ENCODE peak calls at places on chromosomes 3 and 15, in ten cellular contexts. D is RCC 7860; T is T-cell; F is stimulated activated CD4-positive, alpha-beta T cell treated with anti-CD3 and anti-CD28 coated beads, Interleukin-1b, Interleukin-23, amount 100 ng/mL, for 4 hours; E is anterior cingulate cortex; P is progenitor cell of endocrine pancreas; B is aorta; K is hepatocyte; H is activated naive CD4-positive, alpha-beta T cell treated with anti-CD3 and anti-CD28 coated beads, Interleukin-2, amount 50 U/mL, for 72 hours; W is kidney glomerular epithelial cell. U is an unnamed sample.

GRCh38 chr3:102536479-102536878 is 101.7 kb downstream of the ZPLD1 start:
- DNase-seq in D (peak; percentile 44), B (no peak), P (no peak), W (peak; percentile 50), E (peak; percentile 11), T (no peak), H (no peak), F (no peak), K (peak; percentile 45), U (peak; percentile 5)

GRCh38 chr3:127822166-127822835 is at the start of gene MGLL:
- DNase-seq in K (peak; percentile 60), F (no peak), P (no peak), T (no peak), D (peak; percentile 39), E (peak; percentile 59), B (peak; percentile 83), W (peak; percentile 79), H (no peak), U (no peak)

GRCh38 chr3:143267984-143268383 is 148.4 kb downstream of the CHST2 start:
- DNase-seq in W (peak; percentile 15), K (no peak), D (no peak), E (no peak), P (no peak), T (no peak), F (no peak), H (no peak), B (no peak), U (no peak)

GRCh38 chr15:74781673-74782595 is at the start of gene CSK:
- DNase-seq in T (peak; percentile 67), E (peak; percentile 65), F (peak; percentile 77), B (peak; percentile 92), P (peak; percentile 69), D (peak; percentile 23), K (peak; percentile 92), W (peak; percentile 15), H (peak; percentile 86), U (peak; percentile 85)

GRCh38 chr3:188219147-188219546 is 65.2 kb downstream of the LPP start:
- DNase-seq in K (no peak), D (no peak), T (no peak), P (no peak), E (no peak), H (no peak), W (no peak), F (no peak), B (no peak), U (no peak)

GRCh38 chr3:188431040-188431439 is 277.1 kb downstream of the LPP start:
- DNase-seq in K (no peak), B (no peak), W (no peak), D (no peak), H (no peak), F (no peak), P (no peak), E (no peak), T (no peak), U (no peak)

GRCh38 chr3:147411777-147412176 is 2.6 kb downstream of the ZIC1 start:
- DNase-seq in F (no peak), H (no peak), B (no peak), D (no peak), W (no peak), T (no peak), P (no peak), E (no peak), K (no peak), U (no peak)

GRCh38 chr3:99866167-99866810 is 48.6 kb downstream of the CMSS1 start:
- DNase-seq in E (no peak), P (no peak), K (no peak), D (peak; percentile 80), F (no peak), H (no peak), B (no peak), T (no peak), W (peak; percentile 81), U (no peak)

GRCh38 chr3:45127130-45127822 is 18.9 kb downstream of the CDCP1 start:
- DNase-seq in D (no peak), H (no peak), B (no peak), E (no peak), T (no peak), P (no peak), K (no peak), F (no peak), W (no peak), U (no peak)

GRCh38 chr3:98808071-98808470 is 44.9 kb downstream of the ST3GAL6 start:
- DNase-seq in D (no peak), P (no peak), H (no peak), W (no peak), K (no peak), F (no peak), E (no peak), T (no peak), B (no peak), U (no peak)

GRCh38 chr15:31977812-31978662 is 52.3 kb upstream of the CHRNA7 start:
- DNase-seq in T (no peak), W (peak; percentile 47), K (peak; percentile 82), D (no peak), F (peak; percentile 45), B (peak; percentile 74), P (peak; percentile 69), H (no peak), E (peak; percentile 63), U (peak; percentile 19)

GRCh38 chr3:131591394-131591990 is 88.7 kb upstream of the MRPL3 start:
- DNase-seq in K (peak; percentile 68), P (no peak), W (peak; percentile 33), F (no peak), B (no peak), T (no peak), H (no peak), D (no peak), E (no peak), U (no peak)

GRCh38 chr15:89998141-89998661 is 2.9 kb upstream of the ZNF710 start:
- DNase-seq in D (peak; percentile 82), B (no peak), T (no peak), F (no peak), E (no peak), P (peak; percentile 28), H (no peak), W (peak; percentile 16), K (peak; percentile 69), U (no peak)

GRCh38 chr3:119469378-119470189 is 821 bp downstream of the POGLUT1 start:
- DNase-seq in W (peak; percentile 35), B (no peak), F (no peak), P (no peak), H (no peak), K (peak; percentile 34), T (no peak), E (no peak), D (peak; percentile 11), U (no peak)

GRCh38 chr3:134883697-134884385 is 88.8 kb downstream of the EPHB1 start:
- DNase-seq in T (no peak), H (no peak), B (no peak), D (no peak), F (no peak), K (no peak), W (no peak), P (no peak), E (no peak), U (no peak)

U was measured in memory B cell.